ENCODE peak calls at places on chromosomes 3 and 15, in six cellular contexts. C is effector memory CD4-positive, alpha-beta T cell; X is CD8-positive, alpha-beta memory T cell; Z is NT2/D1; K is lower lobe of right lung; Y is PC-9. E is an unnamed sample. For H3K9me3, the result is how much of the 10 kb centered on the place peaks cover.

GRCh38 chr15:85723960-85724945 is 70.5 kb downstream of the KLHL25 start:
- DNase-seq in C (no peak), K (no peak), X (no peak), Y (no peak), Z (no peak), E (no peak)

GRCh38 chr3:87719060-87719459 is 339.7 kb downstream of the CGGBP1 start:
- DNase-seq in Z (no peak), Y (no peak), C (no peak), X (no peak), K (no peak), E (no peak)

GRCh38 chr15:75198560-75199346 is 2.9 kb upstream of the C15orf39 start:
- DNase-seq in Z (no peak), C (no peak), Y (peak), K (no peak), X (peak), E (no peak)

GRCh38 chr15:67100808-67101581 is 35.6 kb downstream of the SMAD3 start:
- DNase-seq in X (no peak), Z (no peak), Y (no peak), K (no peak), C (no peak), E (no peak)

GRCh38 chr3:37992271-37993066 is 1.9 kb downstream of the VILL start:
- DNase-seq in X (no peak), K (no peak), Z (no peak), Y (peak), C (no peak), E (no peak)

GRCh38 chr3:111547645-111548044 is 5.6 kb downstream of the CD96 start:
- DNase-seq in K (no peak), X (peak), Y (no peak), Z (no peak), C (peak), E (no peak)

GRCh38 chr3:120145498-120146285 is 51.4 kb upstream of the GSK3B start:
- DNase-seq in Y (peak), C (no peak), X (no peak), K (no peak), Z (no peak), E (no peak)

GRCh38 chr15:90730290-90730689 is 13.1 kb downstream of the BLM start:
- DNase-seq in X (no peak), K (no peak), Y (no peak), C (no peak), Z (no peak), E (no peak)

GRCh38 chr15:40084657-40085056 is 24.0 kb downstream of the BMF start:
- DNase-seq in Z (no peak), C (no peak), K (no peak), X (no peak), Y (no peak), E (no peak)

GRCh38 chr15:100873029-100873677 is 6.5 kb upstream of the ALDH1A3 start:
- DNase-seq in K (no peak), C (peak), Z (peak), X (peak), Y (peak), E (no peak)

GRCh38 chr3:27900316-27900715 is 178.2 kb upstream of the EOMES start:
- DNase-seq in Y (no peak), C (no peak), K (no peak), Z (no peak), X (peak), E (no peak)

GRCh38 chr3:118412503-118412902 is 622.1 kb downstream of the IGSF11 start:
- DNase-seq in X (no peak), K (no peak), Z (no peak), C (no peak), Y (no peak), E (no peak)

GRCh38 chr3:86828751-86829150 is 162.2 kb downstream of the VGLL3 start:
- DNase-seq in K (no peak), C (no peak), Y (no peak), X (no peak), Z (no peak), E (no peak)

GRCh38 chr3:70108072-70108471 is 108.5 kb downstream of the SAMMSON start:
- DNase-seq in C (no peak), K (peak), X (no peak), Y (no peak), Z (peak), E (no peak)

GRCh38 chr3:29718661-29719065 is 437.8 kb downstream of the RBMS3 start:
- DNase-seq in X (no peak), Y (no peak), K (no peak), C (no peak), Z (no peak), E (no peak)

GRCh38 chr3:71444028-71444860 is 139.3 kb downstream of the FOXP1 start:
- DNase-seq in C (peak), K (peak), Z (no peak), X (peak), Y (no peak), E (peak)

GRCh38 chr3:71243230-71243629 is 340.3 kb downstream of the FOXP1 start:
- DNase-seq in Y (no peak), X (no peak), C (no peak), Z (no peak), K (no peak), E (no peak)

GRCh38 chr3:38131621-38132369 is 5.1 kb downstream of the ACAA1 start:
- DNase-seq in C (peak), Y (no peak), Z (no peak), X (no peak), K (peak), E (no peak)

GRCh38 chr3:197422506-197422905 is 124.1 kb upstream of the DLG1 start:
- DNase-seq in X (no peak), K (no peak), C (no peak), Z (no peak), Y (no peak), E (no peak)

GRCh38 chr3:197104738-197105137 is 75.1 kb upstream of the MELTF start:
- DNase-seq in C (no peak), Z (no peak), K (no peak), Y (no peak), X (no peak), E (no peak)

GRCh38 chr3:72255736-72256559 is 471.0 kb upstream of the PROK2 start:
- DNase-seq in C (no peak), K (peak), X (peak), Z (no peak), Y (peak), E (no peak)

DNA sequence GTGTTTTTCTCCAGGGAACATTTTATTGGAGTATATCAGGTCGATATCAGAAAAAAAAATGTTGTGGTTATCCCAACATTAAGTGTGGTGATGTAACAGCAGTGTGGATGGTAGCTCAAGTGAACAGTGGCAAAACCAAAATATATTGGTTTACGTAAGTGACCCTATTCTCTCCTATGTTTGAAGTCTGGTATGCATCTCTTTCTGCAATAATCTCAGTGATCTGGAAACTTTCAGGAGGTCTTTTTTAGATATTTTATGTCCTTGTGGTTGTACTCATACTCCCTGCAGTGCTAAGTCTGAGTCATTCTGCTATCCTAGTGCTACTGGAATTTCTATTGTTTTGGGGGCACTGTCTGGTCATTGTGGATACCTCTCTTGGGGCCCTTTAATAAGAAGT is 137.9 kb downstream of the SNRPN start:
- DNase-seq in C (no peak), K (no peak), X (no peak), Z (no peak), Y (no peak), E (no peak)
- H3K9me3 ChIP-seq in C (under half), K (half or more), X (under half), Z (under half), Y (under half), E (under half)

GRCh38 chr3:25493246-25493645 is 65.2 kb downstream of the RARB start:
- DNase-seq in C (no peak), X (no peak), Y (no peak), Z (no peak), K (no peak), E (no peak)

GRCh38 chr3:25497096-25497495 is 69.0 kb downstream of the RARB start:
- DNase-seq in Z (no peak), K (no peak), X (no peak), Y (no peak), C (no peak), E (no peak)

GRCh38 chr3:25493786-25494185 is 65.7 kb downstream of the RARB start:
- DNase-seq in K (no peak), Z (no peak), C (no peak), Y (no peak), X (no peak), E (no peak)

GRCh38 chr3:25495304-25495703 is 67.2 kb downstream of the RARB start:
- DNase-seq in Y (no peak), X (no peak), Z (no peak), K (no peak), C (no peak), E (no peak)

DNA sequence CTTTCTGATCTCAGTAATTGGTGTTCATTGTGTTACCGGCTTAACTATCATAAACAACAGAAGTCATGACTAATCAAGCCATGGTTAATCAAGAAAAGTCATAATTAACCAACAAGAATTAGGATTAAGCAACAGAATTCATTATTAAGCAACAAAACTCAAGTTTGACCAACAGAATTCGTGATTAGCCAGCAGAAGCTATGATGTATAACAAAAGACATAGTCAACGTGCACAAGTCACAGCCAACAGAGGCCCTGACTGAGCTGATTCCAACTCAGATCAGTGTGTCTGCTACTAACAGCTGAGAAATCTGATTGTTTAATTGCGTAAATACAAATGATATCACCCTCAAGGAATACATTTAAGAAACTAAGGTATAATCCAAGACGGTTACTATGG is 67.7 kb downstream of the RARB start:
- DNase-seq in C (no peak), K (no peak), Z (no peak), Y (no peak), X (no peak), E (no peak)
- H3K9me3 ChIP-seq in C (under half), K (under half), Z (half or more), Y (under half), X (under half), E (under half)

GRCh38 chr3:76131396-76132153 is 346.2 kb upstream of the ZNF717 start:
- DNase-seq in Z (no peak), C (no peak), Y (no peak), X (no peak), K (no peak), E (no peak)
- H3K9me3 ChIP-seq in Z (under half), C (under half), Y (under half), X (under half), K (under half), E (under half)

DNA sequence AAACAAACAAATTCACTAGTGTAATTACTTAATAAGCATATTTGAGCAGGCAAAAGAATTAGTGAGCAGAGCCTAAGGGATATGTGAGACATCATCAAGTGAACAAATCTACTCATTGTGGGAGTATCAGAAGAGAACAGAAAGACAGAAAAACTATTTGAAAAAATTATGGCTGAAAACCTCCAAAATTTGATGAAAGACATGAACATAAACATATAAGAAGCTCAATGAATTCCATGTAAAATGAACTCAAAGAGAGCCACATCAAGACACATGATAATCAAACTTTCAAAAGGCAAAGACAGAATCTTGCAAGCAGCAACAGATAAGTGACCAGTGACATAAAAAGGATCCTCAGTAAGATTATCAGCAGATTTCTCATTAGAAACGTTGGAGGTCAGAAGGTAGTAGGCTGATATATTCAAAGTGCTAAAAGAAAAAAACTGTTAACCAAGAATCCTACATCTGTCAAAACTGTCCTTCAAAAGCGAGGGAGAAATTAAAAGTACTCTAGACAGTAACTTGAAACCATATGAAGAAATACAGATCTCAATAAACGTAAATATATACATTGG is 83.0 kb upstream of the UBP1 start:
- DNase-seq in Z (no peak), Y (no peak), C (no peak), K (no peak), X (no peak), E (no peak)
- H3K9me3 ChIP-seq in Z (under half), Y (under half), C (under half), K (under half), X (under half), E (under half)

DNA sequence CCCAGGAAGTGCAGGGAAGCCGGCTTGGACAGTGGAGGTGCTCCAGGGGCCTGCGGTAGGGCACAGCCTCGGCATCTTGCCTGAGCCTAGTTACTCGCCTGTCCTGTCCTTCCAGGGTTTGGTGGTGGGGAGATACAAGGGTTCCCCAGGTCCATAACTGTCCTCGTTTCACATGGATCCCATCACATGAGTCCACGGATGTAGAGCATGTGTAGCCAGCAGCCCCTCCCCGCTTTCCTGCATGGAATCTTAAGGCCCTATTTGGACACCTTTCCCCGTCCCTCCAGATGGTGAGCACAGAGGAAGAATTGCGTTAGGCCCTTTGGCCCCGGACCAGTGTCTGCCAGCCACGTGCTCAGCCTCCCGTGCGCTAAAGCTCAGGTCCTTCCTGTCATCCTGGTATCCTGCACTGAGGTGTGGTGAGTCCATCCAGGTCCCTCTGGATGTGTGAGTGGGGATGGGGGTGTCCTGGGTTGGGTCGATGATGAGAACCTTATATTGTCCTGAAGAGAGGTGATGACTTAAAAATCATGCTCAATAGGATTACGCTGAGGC is 230.4 kb downstream of the SNRPN start:
- DNase-seq in X (peak), K (peak), Z (no peak), C (no peak), Y (no peak), E (no peak)
- H3K9me3 ChIP-seq in X (under half), K (under half), Z (under half), C (under half), Y (under half), E (under half)

GRCh38 chr3:1892459-1892858 is 206.2 kb upstream of the CNTN4 start:
- DNase-seq in Z (no peak), Y (no peak), K (no peak), X (no peak), C (no peak), E (no peak)
- H3K9me3 ChIP-seq in Z (under half), Y (under half), K (under half), X (under half), C (under half), E (under half)